ENCODE peak calls at places on chromosomes 4 and X, in eight cellular contexts. One of them, this sample, is unnamed. For H3K4me1, the result is how much of the 10 kb centered on the place peaks cover.

GRCh38 chr4:109022941-109023340 is 260.1 kb upstream of the ETNPPL start:
- DNase-seq in tibial nerve: no peak
- DNase-seq in HCT116: no peak
- DNase-seq in CD8-positive, alpha-beta memory T cell: no peak
- DNase-seq in CD4-positive, CD25-positive, alpha-beta regulatory T cell: no peak
- DNase-seq in colonic mucosa: no peak
- DNase-seq in heart left ventricle: no peak
- DNase-seq in suprapubic skin: no peak
- DNase-seq in this sample: no peak

GRCh38 chrX:47148946-47149345 is 3.9 kb downstream of the RBM10 start:
- DNase-seq in CD4-positive, CD25-positive, alpha-beta regulatory T cell: no peak
- DNase-seq in colonic mucosa: no peak
- DNase-seq in tibial nerve: no peak
- DNase-seq in HCT116: no peak
- DNase-seq in suprapubic skin: no peak
- DNase-seq in heart left ventricle: no peak
- DNase-seq in CD8-positive, alpha-beta memory T cell: no peak
- DNase-seq in this sample: no peak

GRCh38 chr4:6189511-6189910 is 10.8 kb downstream of the JAKMIP1 start:
- DNase-seq in CD8-positive, alpha-beta memory T cell: no peak
- DNase-seq in tibial nerve: no peak
- DNase-seq in colonic mucosa: no peak
- DNase-seq in suprapubic skin: no peak
- DNase-seq in CD4-positive, CD25-positive, alpha-beta regulatory T cell: no peak
- DNase-seq in HCT116: no peak
- DNase-seq in heart left ventricle: no peak
- DNase-seq in this sample: no peak

GRCh38 chrX:72125331-72126047 is 6.2 kb downstream of the RTL5 start:
- DNase-seq in suprapubic skin: no peak
- DNase-seq in CD4-positive, CD25-positive, alpha-beta regulatory T cell: no peak
- DNase-seq in heart left ventricle: no peak
- DNase-seq in tibial nerve: no peak
- DNase-seq in colonic mucosa: no peak
- DNase-seq in HCT116: no peak
- DNase-seq in CD8-positive, alpha-beta memory T cell: no peak
- DNase-seq in this sample: no peak

GRCh38 chrX:49040376-49040955 is 2.7 kb downstream of the TFE3 start:
- DNase-seq in HCT116: no peak
- DNase-seq in CD4-positive, CD25-positive, alpha-beta regulatory T cell: no peak
- DNase-seq in CD8-positive, alpha-beta memory T cell: no peak
- DNase-seq in tibial nerve: no peak
- DNase-seq in heart left ventricle: no peak
- DNase-seq in suprapubic skin: no peak
- DNase-seq in colonic mucosa: no peak
- DNase-seq in this sample: no peak

GRCh38 chrX:123077671-123078070 is 106.4 kb upstream of the GRIA3 start:
- DNase-seq in heart left ventricle: no peak
- DNase-seq in suprapubic skin: no peak
- DNase-seq in colonic mucosa: no peak
- DNase-seq in HCT116: no peak
- DNase-seq in CD4-positive, CD25-positive, alpha-beta regulatory T cell: no peak
- DNase-seq in tibial nerve: no peak
- DNase-seq in CD8-positive, alpha-beta memory T cell: no peak
- DNase-seq in this sample: no peak

GRCh38 chr4:121794505-121795192 is 6.5 kb upstream of the EXOSC9 start:
- DNase-seq in HCT116: no peak
- DNase-seq in CD4-positive, CD25-positive, alpha-beta regulatory T cell: no peak
- DNase-seq in CD8-positive, alpha-beta memory T cell: no peak
- DNase-seq in suprapubic skin: no peak
- DNase-seq in tibial nerve: no peak
- DNase-seq in heart left ventricle: no peak
- DNase-seq in colonic mucosa: no peak
- DNase-seq in this sample: no peak

GRCh38 chr4:88429401-88429800 is 27.5 kb upstream of the HERC5 start:
- DNase-seq in CD8-positive, alpha-beta memory T cell: no peak
- DNase-seq in heart left ventricle: no peak
- DNase-seq in CD4-positive, CD25-positive, alpha-beta regulatory T cell: no peak
- DNase-seq in tibial nerve: no peak
- DNase-seq in suprapubic skin: no peak
- DNase-seq in HCT116: no peak
- DNase-seq in colonic mucosa: no peak
- DNase-seq in this sample: no peak

GRCh38 chr4:25792200-25792791 is 70.5 kb downstream of the SEL1L3 start:
- DNase-seq in HCT116: peak
- DNase-seq in colonic mucosa: peak
- DNase-seq in tibial nerve: no peak
- DNase-seq in heart left ventricle: no peak
- DNase-seq in CD4-positive, CD25-positive, alpha-beta regulatory T cell: no peak
- DNase-seq in suprapubic skin: no peak
- DNase-seq in CD8-positive, alpha-beta memory T cell: no peak
- DNase-seq in this sample: no peak

DNA sequence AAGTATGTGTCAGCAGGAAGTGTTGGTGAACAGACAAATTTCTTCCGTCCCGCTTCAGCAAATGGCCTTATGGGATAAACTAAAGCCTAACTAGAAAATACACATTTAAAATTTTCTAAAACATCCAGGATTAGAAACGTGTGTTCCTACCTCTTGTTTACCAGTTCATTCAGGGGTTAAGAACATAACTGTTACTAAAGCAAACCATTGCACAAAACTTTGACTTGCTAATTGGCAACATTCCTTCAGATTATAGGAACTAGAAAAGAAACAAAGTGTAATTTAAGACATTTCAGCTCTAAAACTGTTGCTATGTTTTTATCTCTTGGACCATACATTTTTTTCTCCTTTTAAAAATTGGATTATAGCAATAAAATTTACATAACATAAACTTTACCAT is 39.5 kb upstream of the CXCL13 start:
- DNase-seq in CD4-positive, CD25-positive, alpha-beta regulatory T cell: no peak
- DNase-seq in CD8-positive, alpha-beta memory T cell: no peak
- DNase-seq in HCT116: no peak
- DNase-seq in heart left ventricle: no peak
- DNase-seq in tibial nerve: no peak
- DNase-seq in colonic mucosa: no peak
- DNase-seq in suprapubic skin: no peak
- DNase-seq in this sample: no peak
- H3K4me1 ChIP-seq in CD4-positive, CD25-positive, alpha-beta regulatory T cell: under half
- H3K4me1 ChIP-seq in CD8-positive, alpha-beta memory T cell: under half
- H3K4me1 ChIP-seq in HCT116: under half
- H3K4me1 ChIP-seq in heart left ventricle: under half
- H3K4me1 ChIP-seq in tibial nerve: under half
- H3K4me1 ChIP-seq in colonic mucosa: under half
- H3K4me1 ChIP-seq in suprapubic skin: under half
- H3K4me1 ChIP-seq in this sample: under half

GRCh38 chr4:165326831-165327210 is 648 bp upstream of the MSMO1 start:
- DNase-seq in suprapubic skin: no peak
- DNase-seq in CD8-positive, alpha-beta memory T cell: no peak
- DNase-seq in tibial nerve: no peak
- DNase-seq in colonic mucosa: peak
- DNase-seq in HCT116: no peak
- DNase-seq in heart left ventricle: no peak
- DNase-seq in CD4-positive, CD25-positive, alpha-beta regulatory T cell: no peak
- DNase-seq in this sample: no peak

GRCh38 chr4:165327211-165328100 is at the start of gene MSMO1:
- DNase-seq in HCT116: peak
- DNase-seq in heart left ventricle: peak
- DNase-seq in tibial nerve: peak
- DNase-seq in suprapubic skin: peak
- DNase-seq in CD4-positive, CD25-positive, alpha-beta regulatory T cell: peak
- DNase-seq in CD8-positive, alpha-beta memory T cell: peak
- DNase-seq in colonic mucosa: peak
- DNase-seq in this sample: peak

GRCh38 chr4:165328101-165328425 is 594 bp downstream of the MSMO1 start:
- DNase-seq in heart left ventricle: no peak
- DNase-seq in HCT116: no peak
- DNase-seq in CD4-positive, CD25-positive, alpha-beta regulatory T cell: no peak
- DNase-seq in colonic mucosa: no peak
- DNase-seq in suprapubic skin: no peak
- DNase-seq in tibial nerve: no peak
- DNase-seq in CD8-positive, alpha-beta memory T cell: no peak
- DNase-seq in this sample: no peak

GRCh38 chr4:165330071-165330470 is 2.6 kb downstream of the MSMO1 start:
- DNase-seq in suprapubic skin: no peak
- DNase-seq in CD8-positive, alpha-beta memory T cell: no peak
- DNase-seq in heart left ventricle: no peak
- DNase-seq in CD4-positive, CD25-positive, alpha-beta regulatory T cell: no peak
- DNase-seq in tibial nerve: no peak
- DNase-seq in colonic mucosa: no peak
- DNase-seq in HCT116: no peak
- DNase-seq in this sample: no peak

DNA sequence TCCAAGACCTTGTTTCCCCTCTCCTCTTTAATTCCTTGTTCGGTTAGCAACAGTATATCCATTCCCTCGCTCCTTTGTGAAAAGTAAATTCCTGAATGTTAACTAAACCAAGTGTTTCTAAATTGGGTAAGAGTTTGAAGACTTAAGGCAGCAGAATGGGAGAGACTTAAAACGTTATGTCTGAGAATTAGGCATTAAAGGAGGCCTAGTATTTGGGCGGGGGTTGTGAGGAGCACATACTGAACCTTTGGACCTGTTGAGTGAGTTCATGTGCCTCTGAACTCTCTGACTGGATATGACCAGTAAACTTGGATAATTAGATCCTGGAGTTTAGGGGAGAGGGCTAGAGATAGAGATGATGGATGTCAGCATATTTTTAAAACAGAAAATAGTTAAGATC is 1.2 kb downstream of the MSMO1 start:
- DNase-seq in CD8-positive, alpha-beta memory T cell: no peak
- DNase-seq in CD4-positive, CD25-positive, alpha-beta regulatory T cell: no peak
- DNase-seq in heart left ventricle: no peak
- DNase-seq in HCT116: no peak
- DNase-seq in suprapubic skin: no peak
- DNase-seq in tibial nerve: no peak
- DNase-seq in colonic mucosa: peak
- DNase-seq in this sample: no peak
- H3K27ac ChIP-seq in CD8-positive, alpha-beta memory T cell: peak
- H3K27ac ChIP-seq in CD4-positive, CD25-positive, alpha-beta regulatory T cell: no peak
- H3K27ac ChIP-seq in heart left ventricle: no peak
- H3K27ac ChIP-seq in HCT116: no peak
- H3K27ac ChIP-seq in suprapubic skin: no peak
- H3K27ac ChIP-seq in tibial nerve: peak
- H3K27ac ChIP-seq in colonic mucosa: peak
- H3K27ac ChIP-seq in this sample: peak

GRCh38 chr4:1493540-1494287 is 87.5 kb upstream of the NKX1-1 start:
- DNase-seq in colonic mucosa: no peak
- DNase-seq in HCT116: no peak
- DNase-seq in heart left ventricle: no peak
- DNase-seq in CD8-positive, alpha-beta memory T cell: no peak
- DNase-seq in suprapubic skin: no peak
- DNase-seq in CD4-positive, CD25-positive, alpha-beta regulatory T cell: no peak
- DNase-seq in tibial nerve: no peak
- DNase-seq in this sample: no peak
- H3K4me3 ChIP-seq in colonic mucosa: no peak
- H3K4me3 ChIP-seq in HCT116: no peak
- H3K4me3 ChIP-seq in heart left ventricle: no peak
- H3K4me3 ChIP-seq in CD8-positive, alpha-beta memory T cell: no peak
- H3K4me3 ChIP-seq in suprapubic skin: no peak
- H3K4me3 ChIP-seq in CD4-positive, CD25-positive, alpha-beta regulatory T cell: no peak
- H3K4me3 ChIP-seq in tibial nerve: no peak
- H3K4me3 ChIP-seq in this sample: no peak

GRCh38 chrX:43706786-43707185 is 50.7 kb downstream of the MAOA start:
- DNase-seq in HCT116: no peak
- DNase-seq in suprapubic skin: no peak
- DNase-seq in CD4-positive, CD25-positive, alpha-beta regulatory T cell: no peak
- DNase-seq in tibial nerve: no peak
- DNase-seq in heart left ventricle: no peak
- DNase-seq in CD8-positive, alpha-beta memory T cell: no peak
- DNase-seq in colonic mucosa: no peak
- DNase-seq in this sample: no peak

GRCh38 chrX:43703211-43703791 is 47.2 kb downstream of the MAOA start:
- DNase-seq in colonic mucosa: peak
- DNase-seq in CD8-positive, alpha-beta memory T cell: no peak
- DNase-seq in suprapubic skin: no peak
- DNase-seq in HCT116: no peak
- DNase-seq in CD4-positive, CD25-positive, alpha-beta regulatory T cell: no peak
- DNase-seq in tibial nerve: no peak
- DNase-seq in heart left ventricle: no peak
- DNase-seq in this sample: no peak

GRCh38 chrX:43702660-43703059 is 46.6 kb downstream of the MAOA start:
- DNase-seq in CD8-positive, alpha-beta memory T cell: no peak
- DNase-seq in colonic mucosa: no peak
- DNase-seq in heart left ventricle: no peak
- DNase-seq in tibial nerve: no peak
- DNase-seq in CD4-positive, CD25-positive, alpha-beta regulatory T cell: no peak
- DNase-seq in suprapubic skin: no peak
- DNase-seq in HCT116: no peak
- DNase-seq in this sample: no peak

GRCh38 chrX:43707812-43708548 is 51.9 kb downstream of the MAOA start:
- DNase-seq in tibial nerve: peak
- DNase-seq in heart left ventricle: peak
- DNase-seq in HCT116: no peak
- DNase-seq in CD4-positive, CD25-positive, alpha-beta regulatory T cell: no peak
- DNase-seq in CD8-positive, alpha-beta memory T cell: no peak
- DNase-seq in colonic mucosa: peak
- DNase-seq in suprapubic skin: no peak
- DNase-seq in this sample: no peak

GRCh38 chrX:43702079-43702524 is 46.0 kb downstream of the MAOA start:
- DNase-seq in CD8-positive, alpha-beta memory T cell: no peak
- DNase-seq in HCT116: no peak
- DNase-seq in CD4-positive, CD25-positive, alpha-beta regulatory T cell: no peak
- DNase-seq in tibial nerve: no peak
- DNase-seq in colonic mucosa: no peak
- DNase-seq in heart left ventricle: no peak
- DNase-seq in suprapubic skin: no peak
- DNase-seq in this sample: no peak
- H3K4me1 ChIP-seq in CD8-positive, alpha-beta memory T cell: under half
- H3K4me1 ChIP-seq in HCT116: under half
- H3K4me1 ChIP-seq in CD4-positive, CD25-positive, alpha-beta regulatory T cell: under half
- H3K4me1 ChIP-seq in tibial nerve: under half
- H3K4me1 ChIP-seq in colonic mucosa: under half
- H3K4me1 ChIP-seq in heart left ventricle: under half
- H3K4me1 ChIP-seq in suprapubic skin: under half
- H3K4me1 ChIP-seq in this sample: under half

GRCh38 chr4:118417325-118417724 is 64.5 kb upstream of the PRSS12 start:
- DNase-seq in suprapubic skin: no peak
- DNase-seq in CD8-positive, alpha-beta memory T cell: no peak
- DNase-seq in tibial nerve: no peak
- DNase-seq in heart left ventricle: no peak
- DNase-seq in CD4-positive, CD25-positive, alpha-beta regulatory T cell: no peak
- DNase-seq in colonic mucosa: no peak
- DNase-seq in HCT116: no peak
- DNase-seq in this sample: no peak
- H3K27ac ChIP-seq in suprapubic skin: no peak
- H3K27ac ChIP-seq in CD8-positive, alpha-beta memory T cell: no peak
- H3K27ac ChIP-seq in tibial nerve: no peak
- H3K27ac ChIP-seq in heart left ventricle: no peak
- H3K27ac ChIP-seq in CD4-positive, CD25-positive, alpha-beta regulatory T cell: no peak
- H3K27ac ChIP-seq in colonic mucosa: no peak
- H3K27ac ChIP-seq in HCT116: no peak
- H3K27ac ChIP-seq in this sample: no peak